ENCODE peak calls at places on chromosomes 11 and 22, in seven cellular contexts. T is left ventricle myocardium inferior, G is SJSA1, A is Caco-2, J is mucosa of descending colon, E is adrenal gland, M is IMR-90. N is an unnamed sample.

GRCh38 chr22:44357962-44358553 is 45.3 kb upstream of the SHISAL1 start:
- DNase-seq in J (peak; percentile 40), T (peak; percentile 44), E (peak; percentile 8), G (no peak), M (peak; percentile 24), A (no peak), N (no peak)

GRCh38 chr11:68038718-68039525 is at the start of gene TCIRG1:
- DNase-seq in M (peak; percentile 70), A (peak; percentile 39), E (peak; percentile 91), J (peak; percentile 93), G (peak; percentile 97), T (peak; percentile 90), N (peak; percentile 90)

GRCh38 chr11:74147199-74147929 is 23.4 kb downstream of the C2CD3 start:
- DNase-seq in T (no peak), E (peak; percentile 56), J (no peak), G (no peak), A (no peak), M (peak; percentile 28), N (no peak)

GRCh38 chr22:36077261-36077660 is 48.6 kb upstream of the RBFOX2 start:
- DNase-seq in T (no peak), E (no peak), A (no peak), M (peak; percentile 29), J (no peak), G (no peak), N (no peak)

GRCh38 chr11:107564877-107565218 is 687 bp downstream of the ALKBH8 start:
- DNase-seq in T (no peak), A (no peak), J (no peak), M (no peak), G (no peak), E (no peak), N (no peak)

GRCh38 chr11:10405858-10406592 is 49.0 kb upstream of the AMPD3 start:
- DNase-seq in J (no peak), E (peak; percentile 82), M (peak; percentile 92), A (peak; percentile 80), G (peak; percentile 64), T (peak; percentile 49), N (peak; percentile 81)

GRCh38 chr22:39278040-39278439 is 33.3 kb upstream of the PDGFB start:
- DNase-seq in J (no peak), G (peak; percentile 65), M (peak; percentile 53), E (no peak), A (no peak), T (peak; percentile 64), N (no peak)

GRCh38 chr22:30245985-30246901 is at the start of gene LIF:
- DNase-seq in G (no peak), E (no peak), M (peak; percentile 86), J (peak; percentile 69), T (no peak), A (peak; percentile 56), N (peak; percentile 15)

GRCh38 chr22:29938285-29938693 is 55.3 kb downstream of the MTMR3 start:
- DNase-seq in A (no peak), T (no peak), M (peak; percentile 8), J (no peak), G (no peak), E (peak; percentile 24), N (no peak)

GRCh38 chr11:115924744-115925567 is 420.7 kb upstream of the CADM1 start:
- DNase-seq in J (no peak), T (no peak), E (no peak), M (peak; percentile 95), A (no peak), G (peak; percentile 20), N (no peak)

GRCh38 chr11:128949791-128950454 is 7.3 kb upstream of the TP53AIP1 start:
- DNase-seq in G (no peak), J (no peak), M (no peak), T (no peak), A (no peak), E (no peak), N (no peak)

GRCh38 chr11:134176284-134176683 is 47.5 kb downstream of the NCAPD3 start:
- DNase-seq in T (no peak), M (no peak), G (no peak), J (no peak), A (no peak), E (no peak), N (no peak)

GRCh38 chr11:46472662-46472994 is 81.1 kb upstream of the CHRM4 start:
- DNase-seq in T (no peak), J (no peak), G (no peak), A (peak; percentile 48), M (no peak), E (peak; percentile 85), N (no peak)

GRCh38 chr22:17369553-17370035 is 334 bp downstream of the CECR2 start:
- DNase-seq in M (no peak), G (no peak), T (peak; percentile 38), J (no peak), A (peak; percentile 39), E (no peak), N (no peak)

GRCh38 chr11:28512143-28512756 is 404.1 kb downstream of the METTL15 start:
- DNase-seq in J (no peak), G (no peak), M (no peak), A (no peak), E (no peak), T (no peak), N (no peak)

GRCh38 chr11:57460017-57460755 is at the start of gene RTN4RL2:
- DNase-seq in M (peak; percentile 45), E (peak; percentile 43), T (peak; percentile 48), G (peak; percentile 32), J (no peak), A (peak; percentile 76), N (peak; percentile 90)

GRCh38 chr22:43162412-43163150 is 11.2 kb downstream of the TSPO start:
- DNase-seq in G (no peak), J (no peak), E (no peak), T (no peak), A (no peak), M (no peak), N (no peak)

GRCh38 chr22:17880020-17880419 is 105.8 kb upstream of the BID start:
- DNase-seq in E (no peak), M (no peak), T (no peak), G (no peak), J (no peak), A (no peak), N (no peak)

GRCh38 chr22:19929586-19930302 is 11.8 kb upstream of the COMT start:
- DNase-seq in E (no peak), J (peak; percentile 31), M (no peak), A (no peak), G (no peak), T (no peak), N (no peak)

DNA sequence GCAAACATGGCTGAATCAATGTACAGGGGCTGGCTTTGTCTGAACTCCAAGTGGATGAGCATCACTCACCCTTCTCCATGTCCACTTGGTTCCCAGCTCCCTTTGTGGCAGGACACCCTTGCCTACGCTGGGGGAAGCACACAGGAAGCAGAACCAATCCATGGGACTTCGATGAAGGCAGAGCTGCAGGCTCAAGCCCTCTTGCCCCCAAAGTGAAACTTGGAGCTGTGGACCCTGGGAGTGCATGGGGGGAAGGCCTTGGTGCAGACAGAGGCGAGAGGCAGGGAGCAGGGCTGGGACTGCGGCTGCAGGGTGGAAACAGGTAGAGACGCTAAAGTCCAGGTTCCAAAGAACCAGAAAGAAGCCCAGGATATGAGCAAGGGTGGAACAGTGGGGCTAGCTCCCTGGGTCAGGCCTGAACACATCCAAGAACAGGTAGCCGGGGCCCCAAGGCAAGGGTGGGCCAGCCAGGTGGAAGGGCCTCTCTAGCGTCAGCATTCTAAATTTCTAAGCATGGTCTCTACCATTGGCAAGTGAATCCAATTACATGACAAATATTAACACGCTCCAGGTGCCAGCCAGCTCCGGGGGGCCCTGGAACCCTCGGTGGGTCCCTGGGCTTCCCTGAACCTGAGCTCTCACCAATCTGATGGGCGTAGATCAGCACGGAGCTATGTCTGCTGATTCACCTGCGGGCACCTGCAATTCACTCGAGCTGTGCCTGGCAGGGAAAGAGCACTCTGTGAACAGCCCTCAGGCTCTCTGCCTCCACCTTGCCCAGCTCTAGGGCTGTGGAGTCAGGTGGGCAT is 532.8 kb downstream of the BRD1 start:
- DNase-seq in T (no peak), M (no peak), A (no peak), J (no peak), G (no peak), E (no peak), N (no peak)
- H3K9me3 ChIP-seq in T (peaks cover 31% of the 10 kb centered on the region), M (peaks cover 76% of the 10 kb centered on the region), A (no peaks in the 10 kb centered on the region), J (peaks cover 2% of the 10 kb centered on the region), G (peaks cover 19% of the 10 kb centered on the region), E (no peaks in the 10 kb centered on the region), N (no peaks in the 10 kb centered on the region)

GRCh38 chr22:37167176-37167980 is 17.7 kb upstream of the IL2RB start:
- DNase-seq in E (peak; percentile 16), J (peak; percentile 66), T (peak; percentile 16), G (no peak), A (no peak), M (no peak), N (no peak)
- H3K4me1 ChIP-seq in E (peaks cover 19% of the 10 kb centered on the region), J (peaks cover 21% of the 10 kb centered on the region), T (peaks cover 13% of the 10 kb centered on the region), G (peaks cover 4% of the 10 kb centered on the region), A (peaks cover 6% of the 10 kb centered on the region), M (no peaks in the 10 kb centered on the region), N (no peaks in the 10 kb centered on the region)

GRCh38 chr22:47423266-47423665 is 660.8 kb downstream of the TBC1D22A start:
- DNase-seq in E (no peak), M (no peak), G (no peak), A (no peak), J (no peak), T (no peak), N (no peak)
- H3K9me3 ChIP-seq in E (no peaks in the 10 kb centered on the region), M (peaks cover 17% of the 10 kb centered on the region), G (no peaks in the 10 kb centered on the region), A (no peaks in the 10 kb centered on the region), J (no peaks in the 10 kb centered on the region), T (peaks cover 4% of the 10 kb centered on the region), N (no peaks in the 10 kb centered on the region)

GRCh38 chr11:27204527-27204926 is 158.5 kb downstream of the CCDC34 start:
- DNase-seq in T (no peak), E (no peak), M (no peak), G (no peak), J (no peak), A (peak; percentile 36), N (no peak)

GRCh38 chr11:27205269-27205668 is 157.7 kb downstream of the CCDC34 start:
- DNase-seq in T (no peak), M (no peak), E (no peak), G (peak; percentile 52), A (peak; percentile 41), J (no peak), N (no peak)

GRCh38 chr11:27201454-27202302 is 161.1 kb downstream of the BBOX1 start:
- DNase-seq in G (peak; percentile 80), E (peak; percentile 93), T (peak; percentile 68), J (peak; percentile 83), M (peak; percentile 48), A (peak; percentile 89), N (peak; percentile 98)

GRCh38 chr11:27203077-27203476 is 159.9 kb downstream of the CCDC34 start:
- DNase-seq in E (no peak), G (no peak), J (no peak), T (no peak), M (no peak), A (no peak), N (no peak)

DNA sequence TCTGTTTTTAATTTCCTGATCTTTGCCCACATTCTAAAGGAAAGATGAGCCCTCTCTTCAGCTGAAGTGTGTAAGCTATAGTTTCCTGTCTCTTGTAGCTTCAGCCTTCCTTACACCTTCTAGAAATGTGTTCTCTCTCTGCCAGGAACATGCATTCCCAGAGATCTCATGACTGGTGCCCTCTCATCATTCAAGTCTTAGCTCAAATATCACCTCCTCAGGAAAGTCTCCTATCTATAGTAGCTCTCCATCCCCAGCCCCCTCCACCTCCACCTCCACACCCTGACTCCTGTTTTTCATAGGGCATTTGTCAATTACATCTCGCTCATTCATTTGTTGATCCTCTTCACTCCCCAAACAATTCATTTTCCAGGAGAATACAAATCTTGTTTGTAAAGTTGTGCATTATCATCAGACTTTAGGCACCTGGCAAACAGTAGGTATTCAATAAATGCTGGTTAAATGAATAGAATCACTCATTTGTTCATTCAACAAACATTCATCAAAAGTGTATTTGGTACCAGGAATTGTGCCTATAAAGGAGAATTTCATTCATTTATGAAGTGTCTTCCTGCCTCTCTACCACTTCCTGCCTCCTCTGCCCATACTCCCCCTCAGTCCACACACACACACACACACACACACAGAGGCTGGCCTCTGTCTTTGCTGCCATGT is 160.3 kb downstream of the BBOX1 start:
- DNase-seq in E (no peak), M (no peak), T (no peak), A (no peak), G (no peak), J (no peak), N (no peak)
- H3K4me1 ChIP-seq in E (peaks cover 56% of the 10 kb centered on the region), M (peaks cover 2% of the 10 kb centered on the region), T (peaks cover 22% of the 10 kb centered on the region), A (peaks cover 35% of the 10 kb centered on the region), G (peaks cover 37% of the 10 kb centered on the region), J (peaks cover 48% of the 10 kb centered on the region), N (peaks cover 54% of the 10 kb centered on the region)

N was measured in HAP-1.